ENCODE peak calls at places on chromosome 2, in six cellular contexts. One of them, this sample, is unnamed.

GRCh38 chr2:10246370-10246769 is 56.3 kb upstream of the HPCAL1 start:
- DNase-seq in omental fat pad: no peak
- DNase-seq in uterus: no peak
- DNase-seq in type B pancreatic cell: no peak
- DNase-seq in AG04450: no peak
- DNase-seq in transverse colon: no peak
- DNase-seq in this sample: no peak

GRCh38 chr2:45329045-45329677 is 281.9 kb downstream of the SRBD1 start:
- DNase-seq in omental fat pad: no peak
- DNase-seq in uterus: no peak
- DNase-seq in type B pancreatic cell: no peak
- DNase-seq in AG04450: no peak
- DNase-seq in transverse colon: no peak
- DNase-seq in this sample: peak

GRCh38 chr2:169782513-169782912 is 16.2 kb upstream of the SSB start:
- DNase-seq in omental fat pad: no peak
- DNase-seq in uterus: no peak
- DNase-seq in type B pancreatic cell: no peak
- DNase-seq in transverse colon: no peak
- DNase-seq in AG04450: no peak
- DNase-seq in this sample: no peak

GRCh38 chr2:239162141-239162821 is 238.5 kb downstream of the HDAC4 start:
- DNase-seq in AG04450: no peak
- DNase-seq in omental fat pad: no peak
- DNase-seq in type B pancreatic cell: peak
- DNase-seq in uterus: peak
- DNase-seq in transverse colon: no peak
- DNase-seq in this sample: no peak

GRCh38 chr2:191069606-191070005 is 55.6 kb upstream of the STAT1 start:
- DNase-seq in uterus: no peak
- DNase-seq in type B pancreatic cell: no peak
- DNase-seq in transverse colon: no peak
- DNase-seq in omental fat pad: no peak
- DNase-seq in AG04450: no peak
- DNase-seq in this sample: no peak

GRCh38 chr2:172098650-172099471 is 3.8 kb downstream of the DLX2 start:
- DNase-seq in AG04450: no peak
- DNase-seq in uterus: no peak
- DNase-seq in transverse colon: peak
- DNase-seq in omental fat pad: peak
- DNase-seq in type B pancreatic cell: peak
- DNase-seq in this sample: peak

GRCh38 chr2:113257511-113258264 is 21.0 kb downstream of the PAX8 start:
- DNase-seq in transverse colon: no peak
- DNase-seq in type B pancreatic cell: no peak
- DNase-seq in uterus: no peak
- DNase-seq in omental fat pad: no peak
- DNase-seq in AG04450: no peak
- DNase-seq in this sample: no peak

GRCh38 chr2:70941186-70941585 is 5.5 kb downstream of the ATP6V1B1 start:
- DNase-seq in type B pancreatic cell: no peak
- DNase-seq in AG04450: no peak
- DNase-seq in uterus: no peak
- DNase-seq in omental fat pad: no peak
- DNase-seq in transverse colon: no peak
- DNase-seq in this sample: no peak

GRCh38 chr2:43459455-43459854 is 136.4 kb downstream of the THADA start:
- DNase-seq in omental fat pad: no peak
- DNase-seq in type B pancreatic cell: no peak
- DNase-seq in transverse colon: no peak
- DNase-seq in AG04450: no peak
- DNase-seq in uterus: no peak
- DNase-seq in this sample: no peak

GRCh38 chr2:236415706-236416493 is 151.7 kb upstream of the ASB18 start:
- DNase-seq in type B pancreatic cell: peak
- DNase-seq in uterus: no peak
- DNase-seq in AG04450: no peak
- DNase-seq in transverse colon: no peak
- DNase-seq in omental fat pad: no peak
- DNase-seq in this sample: no peak

GRCh38 chr2:120556908-120557307 is 178.8 kb upstream of the GLI2 start:
- DNase-seq in transverse colon: no peak
- DNase-seq in omental fat pad: no peak
- DNase-seq in type B pancreatic cell: no peak
- DNase-seq in AG04450: no peak
- DNase-seq in uterus: no peak
- DNase-seq in this sample: no peak

GRCh38 chr2:195535911-195536522 is 121.0 kb upstream of the SLC39A10 start:
- DNase-seq in uterus: no peak
- DNase-seq in type B pancreatic cell: no peak
- DNase-seq in AG04450: no peak
- DNase-seq in transverse colon: peak
- DNase-seq in omental fat pad: no peak
- DNase-seq in this sample: no peak

GRCh38 chr2:86323273-86323672 is 14.2 kb downstream of the REEP1 start:
- DNase-seq in transverse colon: no peak
- DNase-seq in omental fat pad: no peak
- DNase-seq in uterus: no peak
- DNase-seq in AG04450: no peak
- DNase-seq in type B pancreatic cell: peak
- DNase-seq in this sample: no peak

GRCh38 chr2:218285604-218286003 is 6.7 kb downstream of the TMBIM1 start:
- DNase-seq in omental fat pad: no peak
- DNase-seq in uterus: peak
- DNase-seq in AG04450: no peak
- DNase-seq in type B pancreatic cell: no peak
- DNase-seq in transverse colon: no peak
- DNase-seq in this sample: no peak

GRCh38 chr2:235325126-235325525 is 168.7 kb upstream of the AGAP1 start:
- DNase-seq in uterus: no peak
- DNase-seq in type B pancreatic cell: no peak
- DNase-seq in omental fat pad: no peak
- DNase-seq in transverse colon: no peak
- DNase-seq in AG04450: no peak
- DNase-seq in this sample: no peak

GRCh38 chr2:200860092-200860795 is 4.2 kb downstream of the CLK1 start:
- DNase-seq in AG04450: no peak
- DNase-seq in type B pancreatic cell: no peak
- DNase-seq in omental fat pad: no peak
- DNase-seq in transverse colon: no peak
- DNase-seq in uterus: peak
- DNase-seq in this sample: no peak

DNA sequence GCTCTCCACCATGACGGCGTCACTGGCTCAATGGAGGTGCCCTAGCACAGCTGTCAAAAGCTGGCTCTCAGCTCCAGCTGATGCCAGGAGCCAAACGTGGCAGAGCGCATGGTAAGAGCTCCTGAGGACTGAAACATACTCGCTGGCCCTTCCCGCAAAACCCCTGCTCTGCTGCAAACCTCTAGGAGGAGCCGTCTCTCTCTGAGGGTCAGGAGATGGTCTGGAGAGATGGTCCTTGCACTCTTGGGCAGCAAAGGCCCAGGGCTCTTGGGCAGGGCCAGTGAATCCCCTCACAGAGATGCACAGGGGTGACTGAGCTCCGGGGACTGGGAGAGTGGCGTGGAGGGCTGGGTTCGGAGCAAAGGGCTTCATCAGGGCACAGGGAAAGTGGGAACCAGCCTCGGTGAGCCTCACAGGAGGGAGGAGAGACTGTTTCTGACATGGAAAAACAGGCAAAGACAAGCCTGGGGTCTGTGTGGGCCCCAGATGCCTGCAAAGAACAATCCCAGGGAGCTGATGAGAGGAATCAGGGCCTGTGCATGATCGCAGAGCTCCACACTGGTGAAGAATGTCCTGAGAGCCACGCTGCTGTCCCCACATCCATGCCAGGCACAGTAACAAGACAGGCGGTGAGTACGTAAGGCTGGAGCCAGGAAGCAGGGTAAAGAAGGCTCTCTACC is 17.2 kb downstream of the SNORC start:
- DNase-seq in type B pancreatic cell: peak
- DNase-seq in AG04450: no peak
- DNase-seq in uterus: no peak
- DNase-seq in transverse colon: no peak
- DNase-seq in omental fat pad: no peak
- DNase-seq in this sample: no peak
- TF ChIP-seq CTCF in type B pancreatic cell: no peak
- TF ChIP-seq CTCF in AG04450: peak
- TF ChIP-seq CTCF in uterus: no peak
- TF ChIP-seq CTCF in transverse colon: no peak
- TF ChIP-seq CTCF in omental fat pad: no peak
- TF ChIP-seq CTCF in this sample: no peak

DNA sequence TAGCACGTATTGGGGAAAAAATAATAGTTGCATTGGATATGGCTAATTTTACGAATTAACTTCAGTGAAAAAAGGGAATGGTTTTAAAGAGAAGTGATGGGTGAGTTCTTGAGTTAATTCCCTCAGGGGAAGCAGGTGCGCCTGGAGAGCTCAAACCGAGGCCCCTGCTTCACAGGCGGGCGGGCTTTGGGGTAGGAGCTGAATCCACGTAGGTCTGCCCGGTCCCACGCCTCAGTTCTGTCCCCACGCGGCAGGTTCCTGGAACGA is 44.1 kb downstream of the GORASP2 start:
- DNase-seq in type B pancreatic cell: no peak
- DNase-seq in AG04450: no peak
- DNase-seq in transverse colon: no peak
- DNase-seq in uterus: no peak
- DNase-seq in omental fat pad: no peak
- DNase-seq in this sample: no peak
- TF ChIP-seq CTCF in type B pancreatic cell: no peak
- TF ChIP-seq CTCF in AG04450: no peak
- TF ChIP-seq CTCF in transverse colon: no peak
- TF ChIP-seq CTCF in uterus: no peak
- TF ChIP-seq CTCF in omental fat pad: no peak
- TF ChIP-seq CTCF in this sample: no peak

GRCh38 chr2:69771461-69771860 is 29.5 kb downstream of the ANXA4 start:
- DNase-seq in transverse colon: no peak
- DNase-seq in uterus: no peak
- DNase-seq in omental fat pad: no peak
- DNase-seq in AG04450: no peak
- DNase-seq in type B pancreatic cell: no peak
- DNase-seq in this sample: no peak
- TF ChIP-seq CTCF in transverse colon: no peak
- TF ChIP-seq CTCF in uterus: no peak
- TF ChIP-seq CTCF in omental fat pad: no peak
- TF ChIP-seq CTCF in AG04450: no peak
- TF ChIP-seq CTCF in type B pancreatic cell: no peak
- TF ChIP-seq CTCF in this sample: no peak

GRCh38 chr2:6184532-6185302 is 492.5 kb downstream of the SOX11 start:
- DNase-seq in uterus: no peak
- DNase-seq in transverse colon: no peak
- DNase-seq in AG04450: no peak
- DNase-seq in omental fat pad: no peak
- DNase-seq in type B pancreatic cell: no peak
- DNase-seq in this sample: no peak
- TF ChIP-seq CTCF in uterus: no peak
- TF ChIP-seq CTCF in transverse colon: no peak
- TF ChIP-seq CTCF in AG04450: no peak
- TF ChIP-seq CTCF in omental fat pad: no peak
- TF ChIP-seq CTCF in type B pancreatic cell: peak
- TF ChIP-seq CTCF in this sample: no peak

GRCh38 chr2:5121677-5122076 is 570.5 kb upstream of the SOX11 start:
- DNase-seq in transverse colon: no peak
- DNase-seq in uterus: no peak
- DNase-seq in AG04450: no peak
- DNase-seq in omental fat pad: no peak
- DNase-seq in type B pancreatic cell: no peak
- DNase-seq in this sample: no peak
- TF ChIP-seq CTCF in transverse colon: no peak
- TF ChIP-seq CTCF in uterus: no peak
- TF ChIP-seq CTCF in AG04450: no peak
- TF ChIP-seq CTCF in omental fat pad: no peak
- TF ChIP-seq CTCF in type B pancreatic cell: peak
- TF ChIP-seq CTCF in this sample: no peak

GRCh38 chr2:100237770-100238169 is 84.5 kb downstream of the LONRF2 start:
- DNase-seq in AG04450: no peak
- DNase-seq in type B pancreatic cell: no peak
- DNase-seq in transverse colon: no peak
- DNase-seq in omental fat pad: no peak
- DNase-seq in uterus: no peak
- DNase-seq in this sample: no peak
- TF ChIP-seq CTCF in AG04450: no peak
- TF ChIP-seq CTCF in type B pancreatic cell: no peak
- TF ChIP-seq CTCF in transverse colon: no peak
- TF ChIP-seq CTCF in omental fat pad: no peak
- TF ChIP-seq CTCF in uterus: no peak
- TF ChIP-seq CTCF in this sample: no peak

This sample was measured in Calu3.